ENCODE peak calls at places on chromosomes 11 and 22, in seven cellular contexts. V is A549, Z is testis, K is dorsolateral prefrontal cortex, H is thoracic aorta, R is left lung, D is brain microvascular endothelial cell. C is an unnamed sample.

GRCh38 chr22:37994049-37994448 is 9.7 kb upstream of the SOX10 start:
- DNase-seq in V (no peak), Z (no peak), K (no peak), H (no peak), R (no peak), D (no peak), C (no peak)

GRCh38 chr11:1338201-1339065 is 29.0 kb upstream of the TOLLIP start:
- DNase-seq in V (no peak), Z (no peak), K (no peak), H (no peak), R (no peak), D (no peak), C (no peak)

GRCh38 chr11:20261526-20261925 is 101.3 kb upstream of the DBX1 start:
- DNase-seq in V (no peak), Z (no peak), K (no peak), H (no peak), R (no peak), D (peak; percentile 23), C (no peak)

GRCh38 chr11:23997356-23997755 is 499.5 kb upstream of the LUZP2 start:
- DNase-seq in V (no peak), Z (no peak), K (no peak), H (no peak), R (no peak), D (no peak), C (no peak)

GRCh38 chr11:77316733-77317342 is 15.4 kb upstream of the GDPD4 start:
- DNase-seq in V (no peak), Z (no peak), K (no peak), H (no peak), R (no peak), D (no peak), C (no peak)

GRCh38 chr11:76296731-76297130 is 84.2 kb downstream of the THAP12 start:
- DNase-seq in V (no peak), Z (no peak), K (no peak), H (no peak), R (no peak), D (no peak), C (no peak)

GRCh38 chr11:17475666-17476316 is 854 bp downstream of the ABCC8 start:
- DNase-seq in V (no peak), Z (no peak), K (no peak), H (no peak), R (no peak), D (no peak), C (no peak)

GRCh38 chr22:31625661-31626426 is 36.2 kb downstream of the PISD start:
- DNase-seq in V (no peak), Z (peak; percentile 87), K (peak; percentile 84), H (no peak), R (no peak), D (peak; percentile 43), C (no peak)

GRCh38 chr11:64694821-64695365 is 28.1 kb downstream of the NRXN2 start:
- DNase-seq in V (no peak), Z (no peak), K (no peak), H (no peak), R (no peak), D (no peak), C (no peak)

GRCh38 chr11:34855021-34855753 is 61.0 kb downstream of the APIP start:
- DNase-seq in V (no peak), Z (no peak), K (no peak), H (no peak), R (no peak), D (no peak), C (no peak)

GRCh38 chr11:62370743-62371440 is 33.6 kb downstream of the ASRGL1 start:
- DNase-seq in V (no peak), Z (no peak), K (no peak), H (no peak), R (peak; percentile 40), D (no peak), C (no peak)

GRCh38 chr11:19703211-19703610 is 9.4 kb upstream of the NAV2 start:
- DNase-seq in V (no peak), Z (no peak), K (no peak), H (no peak), R (no peak), D (no peak), C (no peak)

DNA sequence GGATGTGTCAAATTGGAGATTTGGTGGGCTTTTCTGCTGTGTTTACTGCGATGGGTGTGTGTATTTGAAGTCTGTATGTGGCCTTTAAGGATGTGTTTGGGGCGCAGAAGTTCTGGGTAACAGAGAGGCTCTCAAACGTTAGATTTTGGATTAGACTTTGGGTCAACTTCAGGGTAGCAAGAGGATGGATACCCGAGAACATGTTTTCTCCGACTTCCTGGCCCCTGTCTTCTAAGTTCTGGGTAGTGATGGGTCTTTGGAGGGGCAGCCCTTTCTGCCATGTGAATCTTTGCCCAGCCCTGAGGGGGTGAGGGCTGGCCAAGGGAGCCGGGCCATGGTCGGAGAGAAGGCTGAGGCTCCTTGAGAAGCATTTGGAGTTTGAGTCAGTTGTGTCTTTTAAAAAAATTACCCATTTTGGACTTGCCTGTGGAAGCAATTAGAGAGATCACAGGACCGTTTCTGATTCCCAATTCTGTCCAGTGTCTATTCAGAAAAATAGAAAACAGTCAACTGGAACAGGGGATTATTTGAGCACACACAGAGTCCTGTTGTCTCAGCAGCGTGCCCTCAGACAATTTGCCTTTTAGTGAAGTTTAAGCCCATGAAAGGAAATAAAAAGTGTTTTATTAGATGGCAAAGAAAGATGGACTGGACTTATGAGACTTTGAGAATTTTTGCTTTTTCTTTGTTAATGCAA is 114.4 kb downstream of the PTPRJ start:
- DNase-seq in V (no peak), Z (no peak), K (no peak), H (no peak), R (no peak), D (no peak), C (no peak)
- H3K27ac ChIP-seq in V (no peak overlapping the region), Z (no peak overlapping the region), K (peak overlapping the region; percentile 85), H (no peak overlapping the region), R (no peak overlapping the region), D (no peak overlapping the region), C (no peak overlapping the region)

GRCh38 chr22:34976474-34976873 is 89.5 kb upstream of the ISX start:
- DNase-seq in V (no peak), Z (no peak), K (no peak), H (no peak), R (no peak), D (no peak), C (no peak)

GRCh38 chr22:34973926-34974325 is 92.0 kb upstream of the ISX start:
- DNase-seq in V (no peak), Z (no peak), K (no peak), H (no peak), R (no peak), D (no peak), C (no peak)

GRCh38 chr22:34973016-34973415 is 92.9 kb upstream of the ISX start:
- DNase-seq in V (no peak), Z (no peak), K (no peak), H (no peak), R (no peak), D (no peak), C (no peak)

GRCh38 chr22:34976886-34977285 is 89.1 kb upstream of the ISX start:
- DNase-seq in V (no peak), Z (no peak), K (no peak), H (no peak), R (no peak), D (no peak), C (no peak)

GRCh38 chr22:34975721-34976120 is 90.2 kb upstream of the ISX start:
- DNase-seq in V (no peak), Z (no peak), K (no peak), H (no peak), R (no peak), D (no peak), C (no peak)
- TF ChIP-seq CTCF in V (peak; percentile 7), Z (no peak), K (no peak), H (no peak), R (no peak), D (peak; percentile 32), C (no peak)

DNA sequence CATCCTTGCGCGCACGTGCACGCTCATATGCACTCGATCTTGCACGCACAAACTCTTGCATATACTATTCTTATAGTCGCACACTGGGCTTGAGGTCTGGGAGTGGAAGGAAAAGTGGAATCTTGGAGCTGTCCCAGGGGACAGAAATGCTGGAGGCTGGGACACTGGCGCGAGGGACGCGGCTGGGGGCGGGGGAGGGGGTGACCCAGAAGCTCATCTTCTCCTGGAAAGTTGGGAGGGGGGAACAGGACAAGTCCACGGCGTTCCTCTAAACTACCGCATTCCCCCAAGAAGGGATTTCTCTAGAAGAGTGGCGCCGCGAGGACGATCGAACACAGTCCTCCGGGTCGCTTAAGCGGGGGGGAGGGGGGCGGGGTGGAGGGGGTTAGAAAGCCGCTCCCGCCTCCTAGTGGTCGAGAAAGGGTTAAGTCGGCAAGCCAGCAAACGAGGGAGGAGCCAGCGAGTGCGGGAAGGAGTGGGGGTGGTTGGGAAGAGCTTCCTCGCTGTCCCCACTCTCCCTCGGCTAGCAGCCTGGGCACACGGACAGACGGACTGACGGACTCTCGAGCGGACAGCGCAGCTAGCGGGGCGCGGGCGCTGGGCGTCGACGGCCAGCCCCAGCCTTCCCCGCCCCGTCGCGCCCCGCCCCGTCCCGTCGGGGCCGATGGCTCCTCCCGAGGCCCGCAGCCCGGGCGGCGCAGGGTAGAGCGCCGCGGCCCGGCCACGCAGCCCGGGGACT is at the start of gene RTN4RL2:
- DNase-seq in V (peak; percentile 88), Z (peak; percentile 47), K (no peak), H (no peak), R (peak; percentile 55), D (peak; percentile 20), C (peak; percentile 71)
- H3K27ac ChIP-seq in V (peak within 1 kb of the TSS; percentile 81), Z (no peak within 1 kb of the TSS), K (peak within 1 kb of the TSS; percentile 42), H (no peak within 1 kb of the TSS), R (no peak within 1 kb of the TSS), D (no peak within 1 kb of the TSS), C (no peak within 1 kb of the TSS)

DNA sequence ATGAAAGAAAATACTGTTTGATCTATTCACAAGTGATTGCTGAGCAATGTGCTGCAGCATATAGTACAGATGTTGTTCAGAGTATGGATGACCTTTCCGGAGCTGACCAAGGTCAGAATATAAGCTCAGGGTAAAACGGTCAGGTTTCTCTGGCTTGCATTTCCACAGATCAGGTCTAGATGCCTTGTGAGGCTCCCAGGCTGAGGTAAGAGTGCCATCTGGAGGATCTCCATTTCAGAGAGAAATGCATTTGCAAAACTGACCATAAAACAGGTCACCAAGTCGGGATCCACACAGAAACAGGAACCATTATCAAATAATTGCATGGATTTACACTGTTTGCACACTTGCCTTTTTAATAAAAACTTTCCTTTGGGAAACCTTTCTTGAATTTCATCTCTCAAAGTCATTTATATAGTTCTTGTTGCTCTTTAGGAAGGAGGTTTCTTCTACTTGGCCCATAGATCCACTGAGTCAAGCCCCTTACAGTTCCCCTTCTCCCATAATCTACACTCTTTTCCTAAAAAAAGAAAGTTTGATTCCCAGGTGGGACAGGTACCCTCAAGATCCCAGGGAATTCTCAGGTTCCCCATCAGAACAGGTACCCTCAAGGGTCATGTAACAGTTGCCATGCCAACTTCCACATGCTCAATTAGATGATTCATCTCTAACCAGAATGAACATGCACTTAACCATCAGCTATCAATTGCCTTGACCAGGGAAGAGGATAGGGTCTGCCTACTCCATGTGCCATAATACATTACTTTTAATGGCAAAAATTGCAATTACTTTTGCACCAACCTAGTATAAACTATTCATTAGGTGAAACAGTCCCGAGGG is 25.0 kb upstream of the TMPRSS5 start:
- DNase-seq in V (peak; percentile 5), Z (peak; percentile 65), K (no peak), H (no peak), R (peak; percentile 33), D (peak; percentile 67), C (peak; percentile 30)
- TF ChIP-seq CTCF in V (peak; percentile 58), Z (no peak), K (peak; percentile 58), H (peak; percentile 57), R (no peak), D (peak; percentile 79), C (peak; percentile 44)

GRCh38 chr11:63491240-63491587 is 247 bp upstream of the PLAAT5 start:
- DNase-seq in V (no peak), Z (no peak), K (no peak), H (no peak), R (no peak), D (no peak), C (no peak)
- H3K27ac ChIP-seq in V (no peak overlapping the region), Z (peak overlapping the region; percentile 93), K (peak overlapping the region; percentile 90), H (no peak overlapping the region), R (peak overlapping the region; percentile 41), D (no peak overlapping the region), C (no peak overlapping the region)

C was measured in RWPE1.